ENCODE peak calls at places on chromosomes 3 and 15, in four cellular contexts. One of them, this sample, is unnamed.

GRCh38 chr3:105729662-105730061 is 139.2 kb downstream of the CBLB start:
- DNase-seq in iris pigment epithelial cell: peak; percentile 79
- DNase-seq in stomach: no peak
- DNase-seq in H54: no peak
- DNase-seq in this sample: no peak

GRCh38 chr15:49620174-49620573 is 444 bp downstream of the FAM227B start:
- DNase-seq in iris pigment epithelial cell: peak; percentile 65
- DNase-seq in stomach: no peak
- DNase-seq in H54: no peak
- DNase-seq in this sample: no peak

GRCh38 chr3:32842531-32842931 is 24.7 kb downstream of the TRIM71 start:
- DNase-seq in iris pigment epithelial cell: no peak
- DNase-seq in stomach: peak; percentile 55
- DNase-seq in H54: no peak
- DNase-seq in this sample: peak; percentile 28

GRCh38 chr3:188233320-188233719 is 79.4 kb downstream of the LPP start:
- DNase-seq in iris pigment epithelial cell: peak; percentile 69
- DNase-seq in stomach: no peak
- DNase-seq in H54: no peak
- DNase-seq in this sample: no peak

GRCh38 chr3:11499144-11499543 is 144.6 kb downstream of the VGLL4 start:
- DNase-seq in iris pigment epithelial cell: peak; percentile 93
- DNase-seq in stomach: no peak
- DNase-seq in H54: peak; percentile 45
- DNase-seq in this sample: no peak

GRCh38 chr3:196654691-196655090 is 15.2 kb downstream of the NRROS start:
- DNase-seq in iris pigment epithelial cell: no peak
- DNase-seq in stomach: no peak
- DNase-seq in H54: no peak
- DNase-seq in this sample: no peak

GRCh38 chr3:59308001-59308400 is 258.2 kb upstream of the CFAP20DC start:
- DNase-seq in iris pigment epithelial cell: no peak
- DNase-seq in stomach: no peak
- DNase-seq in H54: no peak
- DNase-seq in this sample: no peak

GRCh38 chr3:159830523-159831151 is 158.0 kb upstream of the IL12A start:
- DNase-seq in iris pigment epithelial cell: peak; percentile 72
- DNase-seq in stomach: no peak
- DNase-seq in H54: no peak
- DNase-seq in this sample: no peak

GRCh38 chr15:49330166-49330565 is 92.9 kb upstream of the FGF7 start:
- DNase-seq in iris pigment epithelial cell: no peak
- DNase-seq in stomach: no peak
- DNase-seq in H54: no peak
- DNase-seq in this sample: no peak

GRCh38 chr15:67827561-67828378 is 2.5 kb downstream of the SKOR1 start:
- DNase-seq in iris pigment epithelial cell: no peak
- DNase-seq in stomach: no peak
- DNase-seq in H54: no peak
- DNase-seq in this sample: peak; percentile 21

GRCh38 chr3:189981668-189982067 is 139.0 kb downstream of the P3H2 start:
- DNase-seq in iris pigment epithelial cell: peak; percentile 94
- DNase-seq in stomach: no peak
- DNase-seq in H54: peak; percentile 44
- DNase-seq in this sample: no peak

GRCh38 chr15:45653702-45654424 is 19.0 kb downstream of the SQOR start:
- DNase-seq in iris pigment epithelial cell: no peak
- DNase-seq in stomach: no peak
- DNase-seq in H54: no peak
- DNase-seq in this sample: no peak

GRCh38 chr15:99416191-99417188 is 149.3 kb upstream of the MEF2A start:
- DNase-seq in iris pigment epithelial cell: no peak
- DNase-seq in stomach: peak; percentile 14
- DNase-seq in H54: no peak
- DNase-seq in this sample: no peak

GRCh38 chr3:42668793-42669217 is 15.3 kb downstream of the ZBTB47 start:
- DNase-seq in iris pigment epithelial cell: peak; percentile 28
- DNase-seq in stomach: no peak
- DNase-seq in H54: no peak
- DNase-seq in this sample: no peak

GRCh38 chr15:101723161-101723873 is 956 bp downstream of the TARS3 start:
- DNase-seq in iris pigment epithelial cell: peak; percentile 18
- DNase-seq in stomach: no peak
- DNase-seq in H54: no peak
- DNase-seq in this sample: peak; percentile 5

GRCh38 chr3:173685471-173685870 is 287.9 kb downstream of the NLGN1 start:
- DNase-seq in iris pigment epithelial cell: no peak
- DNase-seq in stomach: no peak
- DNase-seq in H54: no peak
- DNase-seq in this sample: no peak

GRCh38 chr3:133973249-133973980 is 56.3 kb downstream of the SLCO2A1 start:
- DNase-seq in iris pigment epithelial cell: no peak
- DNase-seq in stomach: no peak
- DNase-seq in H54: no peak
- DNase-seq in this sample: no peak

GRCh38 chr3:5531741-5532140 is 344.2 kb downstream of the EDEM1 start:
- DNase-seq in iris pigment epithelial cell: no peak
- DNase-seq in stomach: no peak
- DNase-seq in H54: no peak
- DNase-seq in this sample: no peak

GRCh38 chr3:52227766-52228165 is 2.3 kb upstream of the TLR9 start:
- DNase-seq in iris pigment epithelial cell: no peak
- DNase-seq in stomach: no peak
- DNase-seq in H54: no peak
- DNase-seq in this sample: no peak

GRCh38 chr3:106071306-106071705 is 202.5 kb upstream of the CBLB start:
- DNase-seq in iris pigment epithelial cell: no peak
- DNase-seq in stomach: no peak
- DNase-seq in H54: no peak
- DNase-seq in this sample: no peak

GRCh38 chr15:68447209-68447608 is 15.2 kb upstream of the ITGA11 start:
- DNase-seq in iris pigment epithelial cell: no peak
- DNase-seq in stomach: no peak
- DNase-seq in H54: no peak
- DNase-seq in this sample: peak; percentile 14

GRCh38 chr3:10285307-10285706 is 7.4 kb downstream of the GHRL start:
- DNase-seq in iris pigment epithelial cell: no peak
- DNase-seq in stomach: no peak
- DNase-seq in H54: no peak
- DNase-seq in this sample: no peak

GRCh38 chr3:123656691-123657090 is 71.8 kb upstream of the HACD2 start:
- DNase-seq in iris pigment epithelial cell: no peak
- DNase-seq in stomach: no peak
- DNase-seq in H54: no peak
- DNase-seq in this sample: peak; percentile 64

GRCh38 chr3:18466136-18466535 is 41.0 kb upstream of the SATB1 start:
- DNase-seq in iris pigment epithelial cell: no peak
- DNase-seq in stomach: no peak
- DNase-seq in H54: no peak
- DNase-seq in this sample: no peak

GRCh38 chr3:115341208-115341607 is 194.1 kb upstream of the ZBTB20 start:
- DNase-seq in iris pigment epithelial cell: peak; percentile 75
- DNase-seq in stomach: no peak
- DNase-seq in H54: no peak
- DNase-seq in this sample: no peak